ENCODE peak calls at places on chromosomes 13 and 19, in six cellular contexts. N is right cardiac atrium, J is lower lobe of right lung, K is ovary, W is left ventricle myocardium inferior, Y is DND-41. M is an unnamed sample. For H3K4me1, the result is how much of the 10 kb centered on the place peaks cover.

GRCh38 chr13:114012921-114013320 is 39.0 kb upstream of the C13orf46 start:
- DNase-seq in J (peak), N (peak), Y (no peak), K (no peak), W (no peak), M (no peak)

GRCh38 chr13:29136341-29136740 is 316.2 kb downstream of the MTUS2 start:
- DNase-seq in K (no peak), W (no peak), Y (no peak), N (no peak), J (no peak), M (no peak)

GRCh38 chr19:46009530-46010510 is 13.0 kb downstream of the PGLYRP1 start:
- DNase-seq in J (peak), Y (peak), N (peak), W (peak), K (peak), M (peak)

GRCh38 chr13:37944476-37945442 is 75.2 kb upstream of the TRPC4 start:
- DNase-seq in N (peak), K (no peak), J (no peak), W (no peak), Y (no peak), M (no peak)

GRCh38 chr19:6161271-6161850 is 25.9 kb downstream of the ACSBG2 start:
- DNase-seq in N (peak), W (no peak), Y (peak), K (no peak), J (peak), M (peak)

GRCh38 chr19:46407891-46408426 is 5.4 kb downstream of the CCDC8 start:
- DNase-seq in W (no peak), N (peak), J (peak), K (peak), Y (no peak), M (no peak)

GRCh38 chr13:40375522-40376171 is 290.8 kb downstream of the FOXO1 start:
- DNase-seq in N (peak), J (no peak), Y (no peak), W (no peak), K (no peak), M (peak)

GRCh38 chr19:29815231-29815630 is 3.4 kb downstream of the CCNE1 start:
- DNase-seq in Y (no peak), N (no peak), J (peak), K (no peak), W (no peak), M (no peak)

GRCh38 chr19:50198431-50199253 is 4.8 kb upstream of the MYH14 start:
- DNase-seq in J (no peak), W (peak), Y (no peak), K (no peak), N (no peak), M (no peak)

GRCh38 chr13:44438234-44438579 is 64.6 kb downstream of the SERP2 start:
- DNase-seq in Y (no peak), W (no peak), N (no peak), K (no peak), J (no peak), M (no peak)

GRCh38 chr13:84265365-84265764 is 383.1 kb upstream of the SLITRK1 start:
- DNase-seq in K (no peak), W (no peak), J (no peak), N (no peak), Y (no peak), M (no peak)

GRCh38 chr13:88014527-88014926 is 343.4 kb downstream of the SLITRK5 start:
- DNase-seq in N (no peak), W (no peak), Y (no peak), K (no peak), J (no peak), M (no peak)

GRCh38 chr13:70090036-70090723 is 17.4 kb upstream of the ATXN8OS start:
- DNase-seq in W (no peak), Y (no peak), K (no peak), N (no peak), J (no peak), M (no peak)

GRCh38 chr13:110697842-110698241 is 8.1 kb downstream of the CARS2 start:
- DNase-seq in N (no peak), J (no peak), K (no peak), Y (no peak), W (no peak), M (no peak)

GRCh38 chr13:109779074-109779473 is 7.3 kb downstream of the IRS2 start:
- DNase-seq in J (no peak), N (peak), K (no peak), Y (peak), W (no peak), M (peak)

GRCh38 chr13:37747071-37747612 is 122.4 kb downstream of the TRPC4 start:
- DNase-seq in N (no peak), K (no peak), J (no peak), W (no peak), Y (no peak), M (no peak)

GRCh38 chr19:44943801-44944249 is 1.8 kb downstream of the APOC4 start:
- DNase-seq in J (peak), N (peak), W (peak), K (no peak), Y (no peak), M (no peak)

GRCh38 chr13:40637644-40638043 is 28.8 kb downstream of the FOXO1 start:
- DNase-seq in Y (no peak), W (no peak), K (no peak), N (no peak), J (no peak), M (no peak)

GRCh38 chr13:95530178-95530577 is 22.3 kb upstream of the CLDN10 start:
- DNase-seq in J (peak), K (no peak), N (no peak), Y (no peak), W (no peak), M (no peak)

GRCh38 chr19:862529-863304 is 3.3 kb downstream of the CFD start:
- DNase-seq in W (no peak), K (peak), N (peak), Y (peak), J (peak), M (peak)

GRCh38 chr19:861099-861755 is 1.8 kb downstream of the CFD start:
- DNase-seq in K (no peak), Y (no peak), J (no peak), N (peak), W (no peak), M (no peak)

GRCh38 chr19:861756-862528 is 2.5 kb downstream of the CFD start:
- DNase-seq in K (peak), N (peak), Y (peak), W (no peak), J (peak), M (peak)

GRCh38 chr19:860481-861098 is 1.1 kb downstream of the CFD start:
- DNase-seq in Y (peak), J (peak), W (peak), N (peak), K (no peak), M (peak)

GRCh38 chr19:863305-863620 is 3.8 kb downstream of the CFD start:
- DNase-seq in W (no peak), Y (no peak), N (no peak), J (no peak), K (no peak), M (no peak)
- H3K4me1 ChIP-seq in W (under half), Y (under half), N (under half), J (under half), K (under half), M (under half)

GRCh38 chr19:55249841-55250240 is 9.0 kb downstream of the PPP6R1 start:
- DNase-seq in K (no peak), W (no peak), N (no peak), Y (no peak), J (no peak), M (no peak)

GRCh38 chr19:55253264-55253663 is 5.6 kb downstream of the PPP6R1 start:
- DNase-seq in K (no peak), J (no peak), Y (no peak), W (no peak), N (no peak), M (no peak)

GRCh38 chr19:55250262-55251036 is 8.4 kb downstream of the PPP6R1 start:
- DNase-seq in J (no peak), Y (no peak), W (no peak), K (no peak), N (no peak), M (no peak)

GRCh38 chr19:55252760-55253159 is 6.1 kb downstream of the PPP6R1 start:
- DNase-seq in W (no peak), J (no peak), Y (no peak), N (no peak), K (no peak), M (no peak)

DNA sequence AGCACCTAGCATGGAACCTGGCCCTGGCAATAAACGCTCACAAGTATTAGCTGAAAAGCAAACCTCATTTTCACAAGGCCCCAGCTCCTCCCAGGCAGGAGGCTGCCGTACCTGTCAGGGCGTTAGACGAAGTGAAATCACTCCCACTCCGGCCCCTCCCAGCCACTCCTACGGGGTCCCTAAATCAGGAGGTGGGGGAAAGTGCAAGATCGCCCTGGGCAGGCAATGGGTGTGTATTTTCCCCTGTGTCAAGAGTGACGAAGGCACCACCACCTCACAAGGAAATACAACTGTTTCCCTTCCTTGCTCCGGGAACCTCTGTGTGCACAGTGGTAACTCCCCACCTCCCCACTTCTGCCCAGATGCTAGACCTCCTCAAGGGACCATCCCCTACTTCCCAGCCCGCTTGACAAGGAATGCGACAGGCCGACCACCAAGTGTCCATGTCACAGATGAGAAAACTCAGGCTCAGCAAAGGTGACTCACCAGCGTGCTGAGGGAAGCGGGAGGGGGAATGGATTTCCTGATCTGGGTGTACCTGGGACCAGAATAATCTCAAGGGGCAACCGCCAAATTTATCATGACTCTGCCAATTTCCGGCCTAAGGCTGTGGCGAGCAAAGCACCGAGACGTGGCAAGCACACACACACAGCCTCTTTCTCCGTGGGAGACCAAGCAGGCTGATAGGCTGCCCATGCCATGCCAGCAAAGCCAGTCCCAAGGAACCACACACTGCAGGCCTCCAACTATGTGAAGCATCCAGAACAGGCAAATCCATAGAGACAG is 7.3 kb downstream of the PPP6R1 start:
- DNase-seq in J (no peak), N (no peak), Y (no peak), K (no peak), W (no peak), M (peak)
- H3K4me1 ChIP-seq in J (half or more), N (under half), Y (under half), K (under half), W (half or more), M (under half)

GRCh38 chr13:30454991-30455390 is 10.7 kb downstream of the HMGB1 start:
- DNase-seq in Y (no peak), N (peak), K (no peak), W (no peak), J (no peak), M (no peak)

GRCh38 chr13:30456290-30456689 is 9.4 kb downstream of the HMGB1 start:
- DNase-seq in W (no peak), J (no peak), N (no peak), K (no peak), Y (no peak), M (no peak)

GRCh38 chr13:30457306-30457891 is 8.3 kb downstream of the HMGB1 start:
- DNase-seq in W (no peak), J (no peak), K (no peak), N (no peak), Y (no peak), M (no peak)

GRCh38 chr13:30450066-30450465 is 15.7 kb downstream of the HMGB1 start:
- DNase-seq in N (no peak), W (no peak), K (no peak), J (no peak), Y (no peak), M (no peak)

GRCh38 chr13:30453727-30454126 is 12.0 kb downstream of the HMGB1 start:
- DNase-seq in W (no peak), J (no peak), Y (no peak), K (no peak), N (no peak), M (no peak)
- H3K4me1 ChIP-seq in W (under half), J (under half), Y (under half), K (under half), N (under half), M (under half)

GRCh38 chr19:33388817-33389573 is 15.5 kb downstream of the CEBPG start:
- DNase-seq in W (peak), J (no peak), N (peak), K (peak), Y (no peak), M (peak)
- H3K4me1 ChIP-seq in W (half or more), J (half or more), N (under half), K (under half), Y (under half), M (under half)

GRCh38 chr13:106561551-106562170 is 6.3 kb downstream of the ARGLU1 start:
- DNase-seq in Y (no peak), J (no peak), K (no peak), W (no peak), N (peak), M (no peak)
- H3K4me1 ChIP-seq in Y (under half), J (half or more), K (under half), W (half or more), N (under half), M (under half)

DNA sequence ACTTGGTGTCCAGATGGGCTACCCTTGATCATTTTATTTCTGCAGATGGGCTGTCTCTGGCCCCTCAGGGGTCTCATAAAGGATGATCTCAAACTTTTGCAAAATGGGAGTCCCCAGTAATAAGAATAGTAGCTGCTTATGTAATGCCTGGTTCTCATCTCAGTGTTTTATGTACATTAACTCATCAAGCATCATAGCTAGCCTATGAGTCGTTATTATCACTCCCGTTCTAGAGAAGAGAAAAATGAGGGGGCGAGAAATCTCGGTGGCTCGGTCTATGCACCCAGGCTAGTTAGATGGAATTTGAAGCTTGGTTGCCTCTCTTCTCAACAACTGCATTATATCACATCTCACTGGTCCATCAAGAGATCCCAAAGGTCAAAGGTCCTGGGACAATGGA is 3.4 kb downstream of the CACNG6 start:
- DNase-seq in W (no peak), K (no peak), Y (no peak), N (no peak), J (no peak), M (no peak)
- H3K4me1 ChIP-seq in W (under half), K (under half), Y (under half), N (under half), J (under half), M (under half)

GRCh38 chr19:48560095-48560530 is 8.1 kb downstream of the SULT2B1 start:
- DNase-seq in W (no peak), N (no peak), J (no peak), Y (peak), K (no peak), M (no peak)
- H3K4me1 ChIP-seq in W (under half), N (under half), J (under half), Y (under half), K (under half), M (under half)

DNA sequence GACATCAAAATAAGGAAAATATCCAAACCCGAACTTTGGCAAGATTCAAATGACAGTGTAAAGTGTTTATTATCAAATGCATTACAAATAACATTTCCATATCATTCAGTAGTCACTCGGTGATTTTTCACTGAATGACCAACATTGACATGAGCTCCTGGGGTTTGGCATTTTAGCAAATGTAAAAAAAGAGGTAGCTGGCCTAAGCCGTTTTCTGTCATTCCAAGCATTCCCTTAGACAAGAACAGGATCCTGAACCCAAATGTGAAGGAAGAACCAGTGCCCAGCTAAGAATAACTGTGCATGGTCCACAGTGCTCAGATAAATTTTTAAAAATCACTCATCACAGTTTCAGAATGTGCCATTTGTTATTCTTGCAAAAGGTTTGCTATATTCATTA is 327.9 kb downstream of the GPC6 start:
- DNase-seq in K (no peak), N (no peak), W (no peak), Y (no peak), J (no peak), M (no peak)
- H3K4me1 ChIP-seq in K (under half), N (under half), W (under half), Y (under half), J (under half), M (under half)

M was measured in SK-N-SH.